ENCODE peak calls at places on chromosomes 7 and 10, in four cellular contexts. Z, H, E and O are unnamed samples. For H3K4me1, the result is how much of the 10 kb centered on the place peaks cover.

GRCh38 chr10:3779146-3779707 is 5.8 kb downstream of the KLF6 start:
- DNase-seq in E (no peak), H (no peak), Z (no peak), O (no peak)

GRCh38 chr10:112804036-112804435 is 146.0 kb upstream of the TCF7L2 start:
- DNase-seq in H (no peak), E (no peak), Z (no peak), O (no peak)

GRCh38 chr10:122565766-122566206 is 5.2 kb downstream of the DMBT1 start:
- DNase-seq in E (peak), H (peak), Z (peak), O (peak)

GRCh38 chr10:70323143-70323696 is 39.4 kb upstream of the NPFFR1 start:
- DNase-seq in E (no peak), Z (no peak), H (no peak), O (no peak)

GRCh38 chr10:132434405-132435005 is 37.5 kb downstream of the PWWP2B start:
- DNase-seq in E (no peak), Z (peak), H (no peak), O (peak)

GRCh38 chr10:11180228-11180627 is 162.6 kb downstream of the CELF2 start:
- DNase-seq in Z (no peak), H (no peak), E (no peak), O (no peak)

GRCh38 chr7:155356323-155357105 is 58.8 kb downstream of the INSIG1 start:
- DNase-seq in E (peak), Z (peak), H (peak), O (no peak)

GRCh38 chr7:154684651-154685563 is 318.0 kb downstream of the PAXIP1 start:
- DNase-seq in Z (peak), H (no peak), E (no peak), O (no peak)

GRCh38 chr7:113804475-113805130 is 114.2 kb downstream of the PPP1R3A start:
- DNase-seq in H (no peak), E (no peak), Z (no peak), O (no peak)

GRCh38 chr10:50470798-50471582 is 152.8 kb downstream of the SGMS1 start:
- DNase-seq in Z (no peak), H (no peak), E (no peak), O (no peak)

GRCh38 chr10:48466611-48467240 is 138.1 kb downstream of the ARHGAP22 start:
- DNase-seq in Z (no peak), H (peak), E (no peak), O (no peak)

GRCh38 chr7:106570948-106571418 is 90.0 kb downstream of the CCDC71L start:
- DNase-seq in H (no peak), E (no peak), Z (no peak), O (no peak)

GRCh38 chr7:93920496-93921189 is 892 bp upstream of the GNG11 start:
- DNase-seq in H (no peak), E (no peak), Z (no peak), O (no peak)
- H3K4me3 ChIP-seq in H (peak), E (no peak), Z (no peak), O (peak)

GRCh38 chr10:80480852-80481251 is 26.7 kb downstream of the TSPAN14 start:
- DNase-seq in H (no peak), E (no peak), Z (no peak), O (no peak)
- H3K4me1 ChIP-seq in H (under half), E (half or more), Z (under half), O (half or more)

DNA sequence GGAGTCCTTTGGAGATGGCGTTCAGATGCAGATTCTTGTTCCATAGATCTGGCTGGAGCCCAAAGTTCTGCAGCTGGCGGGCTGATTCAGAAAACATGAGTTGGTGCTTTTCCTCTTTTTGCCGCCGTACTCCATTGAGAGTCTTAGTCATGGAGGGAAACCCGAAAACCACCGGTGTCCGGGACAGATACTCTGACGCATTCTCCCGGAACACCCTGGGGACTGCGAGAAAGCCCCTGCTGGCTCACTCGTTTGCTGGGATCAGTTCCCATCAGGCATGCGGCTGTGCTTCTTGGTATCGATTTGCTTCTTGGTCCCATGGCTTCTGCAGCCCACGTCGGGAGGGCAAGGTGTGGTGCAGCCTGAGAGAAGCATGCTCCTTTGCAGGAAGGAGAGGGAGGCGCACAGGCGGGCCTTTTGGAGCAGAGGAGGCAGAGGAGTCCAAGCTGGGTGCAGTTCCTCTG is 30.8 kb upstream of the PFKFB3 start:
- DNase-seq in H (no peak), Z (no peak), E (no peak), O (peak)
- H3K4me3 ChIP-seq in H (no peak), Z (no peak), E (no peak), O (peak)

DNA sequence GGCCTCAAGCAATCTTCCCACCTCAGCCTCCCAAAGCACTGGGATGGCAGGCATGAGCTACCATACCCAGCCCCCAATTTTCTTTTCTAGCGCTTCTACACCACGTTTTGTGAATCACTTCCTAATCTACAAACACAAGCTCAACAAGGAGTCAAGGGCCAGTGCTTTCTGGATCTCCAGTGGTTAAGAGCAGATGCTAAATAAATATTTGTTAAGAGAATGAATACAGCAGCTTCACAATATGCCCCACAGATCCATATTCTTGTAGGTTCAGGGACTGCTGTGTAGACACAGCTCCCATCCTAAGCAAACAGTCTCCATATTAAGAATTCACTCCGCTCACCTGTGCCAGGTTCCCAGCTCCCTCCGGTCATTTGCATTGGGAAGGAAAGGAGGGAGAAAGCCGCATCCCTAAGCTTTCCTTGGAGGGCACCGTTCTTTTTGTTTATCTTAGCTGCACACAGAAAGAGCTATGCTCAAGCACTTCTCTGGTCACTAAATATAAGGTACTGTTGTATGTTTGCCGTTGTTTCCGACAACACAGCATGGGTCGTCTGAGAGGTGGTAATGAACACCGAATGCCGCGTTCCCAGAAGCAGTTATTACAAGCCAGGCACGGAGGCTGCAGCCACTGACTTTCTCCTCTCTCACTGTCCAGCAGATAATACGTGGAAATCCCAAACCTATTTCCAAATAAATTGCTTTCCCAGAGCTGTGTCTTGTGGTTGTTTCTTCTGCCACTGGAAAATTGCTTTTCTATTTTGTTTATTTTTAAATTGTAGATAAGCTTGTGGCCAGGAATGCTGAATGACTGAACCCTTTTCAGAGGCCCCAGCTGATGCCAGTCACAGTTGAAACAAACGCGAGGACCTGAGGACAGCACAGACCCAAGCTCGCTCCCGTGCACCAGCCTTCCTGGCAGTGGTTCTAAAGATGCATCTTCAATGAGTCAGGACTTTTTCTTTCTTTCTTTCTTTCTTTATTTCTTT is 217.1 kb downstream of the PRPF18 start:
- DNase-seq in Z (no peak), H (no peak), E (no peak), O (no peak)
- H3K4me1 ChIP-seq in Z (under half), H (under half), E (under half), O (under half)